ENCODE peak calls at places on chromosome 12, in six cellular contexts. R is K562, D is HepG2, V is GM12878, I is H1, C is GM12892. Y is an unnamed sample.

GRCh38 chr12:77152623-77153193 is 87.3 kb upstream of the E2F7 start:
- DNase-seq in I (no peak), D (peak; percentile 5), V (no peak), C (no peak), R (no peak), Y (no peak)

GRCh38 chr12:41264281-41264680 is 76.2 kb downstream of the PDZRN4 start:
- DNase-seq in C (no peak), D (peak; percentile 3), R (no peak), I (no peak), V (no peak), Y (no peak)

GRCh38 chr12:56839489-56840442 is 76.6 kb downstream of the HSD17B6 start:
- DNase-seq in D (peak; percentile 41), C (no peak), V (peak; percentile 2), R (peak; percentile 65), I (peak; percentile 72), Y (peak; percentile 21)

GRCh38 chr12:55927588-55928502 is at the start of gene PYM1:
- DNase-seq in V (peak; percentile 76), R (peak; percentile 79), I (peak; percentile 79), C (peak; percentile 59), D (peak; percentile 89), Y (no peak)

GRCh38 chr12:76006028-76006916 is 25.3 kb downstream of the PHLDA1 start:
- DNase-seq in V (no peak), I (no peak), C (no peak), D (no peak), R (no peak), Y (no peak)

GRCh38 chr12:92337128-92337527 is 191.5 kb upstream of the BTG1 start:
- DNase-seq in C (no peak), D (no peak), V (no peak), I (no peak), R (no peak), Y (no peak)

GRCh38 chr12:119208626-119209061 is 29.9 kb downstream of the HSPB8 start:
- DNase-seq in I (no peak), D (peak; percentile 33), R (no peak), C (no peak), V (no peak), Y (no peak)

GRCh38 chr12:53675701-53676607 is at the start of gene ATP5MC2:
- DNase-seq in V (peak; percentile 100), C (peak; percentile 91), R (peak; percentile 98), I (peak; percentile 96), D (peak; percentile 96), Y (peak; percentile 86)

GRCh38 chr12:1660304-1661187 is 30.3 kb upstream of the ADIPOR2 start:
- DNase-seq in I (no peak), R (no peak), D (peak; percentile 55), V (no peak), C (no peak), Y (no peak)

GRCh38 chr12:53701518-53702264 is 25.6 kb downstream of the CALCOCO1 start:
- DNase-seq in C (peak; percentile 48), D (peak; percentile 43), R (peak; percentile 61), I (peak; percentile 91), V (peak; percentile 20), Y (peak; percentile 46)

GRCh38 chr12:21155517-21156351 is 24.7 kb downstream of the SLCO1B1 start:
- DNase-seq in I (no peak), D (no peak), R (no peak), V (no peak), C (no peak), Y (no peak)

GRCh38 chr12:109513977-109514376 is 36.5 kb downstream of the UBE3B start:
- DNase-seq in I (no peak), D (no peak), C (no peak), V (no peak), R (no peak), Y (no peak)

GRCh38 chr12:108713471-108713870 is 17.8 kb downstream of the CORO1C start:
- DNase-seq in R (no peak), V (no peak), C (no peak), D (no peak), I (no peak), Y (no peak)

GRCh38 chr12:49568442-49568776 is 467 bp upstream of the MCRS1 start:
- DNase-seq in R (peak; percentile 35), C (no peak), D (no peak), I (no peak), V (no peak), Y (no peak)

GRCh38 chr12:52542157-52542556 is 10.8 kb downstream of the KRT71 start:
- DNase-seq in R (no peak), C (no peak), V (no peak), D (no peak), I (no peak), Y (no peak)

GRCh38 chr12:114508529-114509129 is 102.7 kb upstream of the TBX5 start:
- DNase-seq in V (peak; percentile 16), C (peak; percentile 18), I (peak; percentile 82), R (peak; percentile 66), D (peak; percentile 71), Y (peak; percentile 37)

GRCh38 chr12:111121840-111122239 is 201.5 kb upstream of the MYL2 start:
- DNase-seq in R (no peak), C (no peak), V (no peak), D (no peak), I (no peak), Y (no peak)

DNA sequence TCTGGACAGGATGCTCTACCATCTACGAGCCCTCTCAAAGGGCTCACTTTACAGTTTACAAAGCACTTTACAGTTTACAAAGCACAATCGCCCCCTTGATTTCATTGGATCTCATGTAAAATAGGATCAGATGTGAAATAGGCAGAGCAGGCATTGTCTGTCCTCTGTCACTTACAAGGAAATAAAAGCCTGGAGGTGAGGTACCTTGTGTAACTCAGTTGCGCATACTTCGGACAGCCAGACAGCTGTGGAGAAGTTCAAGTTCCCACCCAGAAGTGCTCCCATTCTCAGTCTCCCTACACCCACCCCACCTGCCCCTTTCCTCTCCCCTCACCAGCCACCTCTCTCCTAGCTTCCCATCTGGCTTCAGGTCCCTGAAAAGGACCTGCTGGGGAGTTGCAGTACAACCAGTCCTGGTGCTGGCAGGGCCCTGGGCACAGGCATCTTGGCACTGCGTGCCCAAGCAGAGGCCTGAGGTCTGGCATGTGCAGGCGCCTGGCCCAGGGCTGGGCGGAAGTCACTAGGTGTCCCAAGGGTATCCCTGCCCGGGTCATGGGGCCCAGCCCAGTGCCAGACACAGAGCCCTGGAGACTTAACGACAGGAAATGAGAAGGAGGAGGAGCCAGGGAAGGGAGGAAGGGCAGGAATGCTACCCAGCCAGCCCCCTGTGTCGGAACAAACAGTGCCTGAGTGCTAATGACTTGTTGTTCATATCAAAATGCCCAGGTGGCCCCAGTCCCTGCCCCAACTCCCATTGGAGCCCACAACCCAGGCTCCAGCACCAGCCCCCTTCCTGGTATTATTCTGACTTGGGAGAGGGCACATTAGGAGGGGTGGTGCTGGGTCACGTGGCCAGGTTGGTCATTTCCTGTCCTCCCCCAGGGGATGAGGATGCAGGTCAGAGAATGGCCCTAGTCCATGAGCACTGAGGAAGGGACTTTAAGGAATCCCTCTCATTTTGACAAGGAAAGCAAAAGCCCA is 5.4 kb downstream of the RAPGEF3 start:
- DNase-seq in D (no peak), V (no peak), I (peak; percentile 64), R (no peak), C (no peak), Y (no peak)
- TF ChIP-seq POLR2A in D (no peak), V (no peak), I (peak; percentile 37), R (no peak), C (no peak), Y (no peak)

DNA sequence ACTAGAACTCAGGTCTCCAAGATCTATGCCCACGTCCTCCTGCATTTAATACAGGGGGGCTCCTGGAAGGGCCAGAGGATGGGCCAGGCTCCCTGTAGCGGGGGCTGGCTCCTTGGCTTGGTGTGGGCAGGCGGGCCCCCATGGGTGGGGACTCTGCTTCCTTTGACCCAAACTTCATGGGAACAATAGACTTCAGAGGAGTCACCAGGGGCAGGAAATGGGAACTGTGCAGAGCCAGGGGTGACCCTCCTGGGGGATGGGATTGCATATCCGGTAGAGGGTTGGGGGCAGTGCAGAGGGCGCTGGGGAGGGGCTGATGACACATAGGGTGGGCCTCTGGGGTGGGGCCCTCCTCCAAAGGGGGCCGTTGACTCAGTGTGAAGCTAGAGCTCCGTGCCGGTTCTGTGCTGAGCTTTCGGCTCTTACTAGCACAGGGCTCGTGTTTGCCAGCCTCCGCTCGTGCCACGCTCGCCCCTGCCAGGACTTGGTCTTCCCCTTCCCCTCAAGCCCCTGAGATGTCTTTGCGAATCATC is 4.6 kb downstream of the TEAD4 start:
- DNase-seq in I (peak; percentile 69), V (no peak), D (peak; percentile 78), R (no peak), C (no peak), Y (no peak)
- TF ChIP-seq POLR2AphosphoS5 in I (peak; percentile 30), V (no peak), D (peak; percentile 55), R (no peak), C (no peak), Y (no peak)

GRCh38 chr12:6085841-6086240 is 38.6 kb downstream of the VWF start:
- DNase-seq in D (no peak), I (no peak), C (no peak), V (no peak), R (no peak), Y (no peak)
- TF ChIP-seq TAF1 in D (no peak), I (no peak), C (no peak), V (no peak), R (no peak), Y (no peak)

GRCh38 chr12:6383572-6384498 is at the start of gene LTBR:
- DNase-seq in C (no peak), D (peak; percentile 83), R (peak; percentile 82), V (no peak), I (peak; percentile 85), Y (peak; percentile 55)
- TF ChIP-seq POLR2A in C (no peak), D (peak; percentile 74), R (peak; percentile 77), V (no peak), I (no peak), Y (no peak)

GRCh38 chr12:3168223-3168770 is 91.1 kb downstream of the TSPAN9 start:
- DNase-seq in R (no peak), C (no peak), D (no peak), V (no peak), I (no peak), Y (no peak)
- TF ChIP-seq POLR2AphosphoS5 in R (no peak), C (no peak), D (no peak), V (no peak), I (no peak), Y (no peak)

GRCh38 chr12:116377194-116377735 is 99.8 kb upstream of the MED13L start:
- DNase-seq in R (no peak), C (no peak), D (no peak), I (no peak), V (no peak), Y (no peak)

GRCh38 chr12:116378002-116378401 is 100.5 kb upstream of the MED13L start:
- DNase-seq in C (no peak), R (no peak), I (no peak), V (no peak), D (no peak), Y (no peak)

GRCh38 chr12:116373610-116374606 is 96.4 kb upstream of the MED13L start:
- DNase-seq in D (no peak), I (no peak), R (no peak), V (no peak), C (no peak), Y (no peak)

GRCh38 chr12:116375278-116375842 is 97.9 kb upstream of the MED13L start:
- DNase-seq in R (no peak), D (no peak), I (no peak), C (no peak), V (no peak), Y (no peak)

GRCh38 chr12:116376354-116377193 is 99.1 kb upstream of the MED13L start:
- DNase-seq in I (no peak), V (no peak), D (no peak), C (no peak), R (no peak), Y (no peak)
- TF ChIP-seq TAF1 in I (no peak), V (no peak), D (no peak), C (no peak), R (no peak), Y (no peak)

GRCh38 chr12:7498832-7499231 is 4.7 kb downstream of the CD163 start:
- DNase-seq in C (no peak), V (no peak), R (no peak), D (no peak), I (no peak), Y (no peak)
- TF ChIP-seq POLR2A in C (no peak), V (no peak), R (no peak), D (no peak), I (no peak), Y (no peak)

Y was measured in GM12891.